ENCODE peak calls at places on chromosomes 1 and 21, in eight cellular contexts. X is dorsolateral prefrontal cortex; C is foreskin fibroblast; Q is heart right ventricle; K is fibroblast of lung; Y is CD4-positive, alpha-beta T cell; T is CD8-positive, alpha-beta T cell; E is GM20000. N is an unnamed sample.

GRCh38 chr21:43292041-43292865 is 123.4 kb downstream of the CRYAA start:
- DNase-seq in Q (no peak), C (no peak), Y (no peak), K (no peak), E (no peak), T (no peak), X (no peak), N (peak; percentile 76)

GRCh38 chr1:213082778-213083445 is 31.9 kb downstream of the RPS6KC1 start:
- DNase-seq in T (no peak), C (no peak), Y (no peak), E (no peak), Q (no peak), X (no peak), K (peak; percentile 11), N (no peak)

GRCh38 chr1:221256773-221257172 is 377.5 kb downstream of the HLX start:
- DNase-seq in E (no peak), C (no peak), Q (no peak), Y (no peak), K (no peak), T (no peak), X (no peak), N (no peak)

GRCh38 chr1:85349224-85349623 is 72.8 kb upstream of the BCL10 start:
- DNase-seq in X (no peak), Y (no peak), Q (no peak), K (no peak), T (no peak), E (no peak), C (no peak), N (no peak)

GRCh38 chr1:26391450-26391849 is 18.9 kb upstream of the ZNF683 start:
- DNase-seq in T (peak; percentile 46), K (peak; percentile 45), Q (no peak), E (peak; percentile 42), C (peak; percentile 45), Y (no peak), X (no peak), N (no peak)

GRCh38 chr1:59020151-59020997 is 236.5 kb upstream of the JUN start:
- DNase-seq in X (no peak), K (peak; percentile 78), Q (peak; percentile 63), E (peak; percentile 73), T (peak; percentile 23), C (peak; percentile 69), Y (peak; percentile 43), N (no peak)

GRCh38 chr1:151534662-151535278 is 5.3 kb upstream of the TUFT1 start:
- DNase-seq in Q (peak; percentile 74), X (peak; percentile 64), E (peak; percentile 80), Y (peak; percentile 81), T (peak; percentile 67), C (peak; percentile 56), K (peak; percentile 53), N (no peak)

GRCh38 chr1:17616731-17617279 is 77.3 kb downstream of the ARHGEF10L start:
- DNase-seq in C (no peak), Y (no peak), X (no peak), Q (no peak), E (no peak), K (no peak), T (no peak), N (no peak)

GRCh38 chr1:155080250-155081228 is 1.9 kb downstream of the EFNA3 start:
- DNase-seq in Q (no peak), C (no peak), X (no peak), Y (no peak), E (peak; percentile 62), T (no peak), K (no peak), N (no peak)

GRCh38 chr1:98400446-98400845 is 261.1 kb upstream of the SNX7 start:
- DNase-seq in Q (no peak), T (no peak), C (no peak), E (no peak), K (no peak), X (no peak), Y (no peak), N (no peak)

GRCh38 chr1:16981269-16981849 is 939 bp upstream of the MFAP2 start:
- DNase-seq in C (peak; percentile 88), T (no peak), E (no peak), Y (no peak), Q (no peak), X (no peak), K (peak; percentile 96), N (no peak)

GRCh38 chr1:162908236-162908635 is 47.3 kb upstream of the CCDC190 start:
- DNase-seq in E (no peak), K (no peak), T (no peak), Q (no peak), Y (no peak), C (no peak), X (no peak), N (no peak)

GRCh38 chr1:25123551-25123950 is 108.8 kb downstream of the SYF2 start:
- DNase-seq in T (no peak), K (peak; percentile 23), C (no peak), X (no peak), Y (no peak), Q (no peak), E (no peak), N (no peak)

GRCh38 chr1:151401125-151401788 is 1.9 kb downstream of the PSMB4 start:
- DNase-seq in X (no peak), Y (no peak), K (peak; percentile 22), Q (no peak), C (no peak), E (no peak), T (no peak), N (no peak)

GRCh38 chr1:152777510-152778137 is 2.7 kb downstream of the LCE1F start:
- DNase-seq in Y (no peak), K (no peak), T (no peak), E (peak; percentile 59), Q (no peak), X (no peak), C (no peak), N (no peak)

GRCh38 chr21:17900281-17900989 is 81.3 kb upstream of the C21orf91 start:
- DNase-seq in E (no peak), Q (peak; percentile 41), X (no peak), T (no peak), K (no peak), Y (no peak), C (no peak), N (no peak)

GRCh38 chr1:76939107-76939816 is 72.0 kb downstream of the ST6GALNAC5 start:
- DNase-seq in T (no peak), K (peak; percentile 82), Q (no peak), X (no peak), C (peak; percentile 58), E (peak; percentile 11), Y (no peak), N (no peak)

GRCh38 chr1:217747156-217747769 is 116.1 kb downstream of the SPATA17 start:
- DNase-seq in T (no peak), Q (no peak), X (no peak), Y (no peak), E (peak; percentile 8), K (peak; percentile 23), C (peak; percentile 4), N (no peak)

GRCh38 chr1:233668146-233668724 is 54.3 kb downstream of the KCNK1 start:
- DNase-seq in K (peak; percentile 2), X (no peak), E (no peak), Q (no peak), Y (no peak), T (no peak), C (peak; percentile 8), N (no peak)

GRCh38 chr21:17491716-17492414 is 21.0 kb upstream of the CXADR start:
- DNase-seq in T (no peak), X (no peak), Q (peak; percentile 13), K (peak; percentile 100), C (peak; percentile 96), Y (no peak), E (no peak), N (no peak)

GRCh38 chr1:21563971-21564370 is 54.7 kb downstream of the ALPL start:
- DNase-seq in T (no peak), Y (no peak), C (no peak), E (no peak), K (no peak), Q (no peak), X (no peak), N (no peak)

GRCh38 chr1:33390550-33390949 is 40.3 kb downstream of the PHC2 start:
- DNase-seq in T (no peak), Y (no peak), C (peak; percentile 77), K (peak; percentile 88), Q (no peak), E (no peak), X (no peak), N (no peak)

GRCh38 chr1:225870883-225871282 is 11.3 kb downstream of the TMEM63A start:
- DNase-seq in K (no peak), C (no peak), X (no peak), Q (no peak), Y (no peak), E (no peak), T (no peak), N (no peak)

DNA sequence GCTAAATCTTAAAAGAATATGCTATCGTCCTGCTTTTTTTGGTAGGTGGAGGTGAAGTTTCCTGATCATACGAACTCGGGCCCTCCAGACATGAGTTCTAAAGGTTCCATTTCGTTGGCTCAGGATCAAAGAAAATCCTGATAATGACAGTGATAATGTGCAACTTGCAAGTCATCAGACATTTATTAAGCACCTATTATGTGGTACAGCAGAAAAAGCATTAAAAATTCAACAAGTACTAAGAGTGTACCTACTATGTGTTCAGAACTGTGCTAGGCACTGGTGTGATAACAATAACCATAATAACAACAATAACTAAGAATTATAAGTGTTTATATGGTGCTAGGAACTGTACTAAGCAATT is 3.9 kb upstream of the IER5 start:
- DNase-seq in K (no peak), T (no peak), C (no peak), Q (no peak), X (no peak), Y (no peak), E (no peak), N (no peak)
- TF ChIP-seq CTCF in K (no peak), T (peak; percentile 8), C (no peak), Q (no peak), X (no peak), Y (no peak), E (no peak), N (peak; percentile 0)

GRCh38 chr1:104636581-104636980 is 886.9 kb downstream of the AMY1C start:
- DNase-seq in T (no peak), Y (no peak), E (peak; percentile 11), Q (no peak), C (no peak), X (no peak), K (no peak), N (no peak)
- TF ChIP-seq CTCF in T (no peak), Y (no peak), E (no peak), Q (no peak), C (no peak), X (no peak), K (no peak), N (peak; percentile 26)

GRCh38 chr1:116934586-116935207 is 25.0 kb downstream of the PTGFRN start:
- DNase-seq in Y (no peak), C (no peak), T (no peak), X (no peak), Q (no peak), K (no peak), E (peak; percentile 45), N (no peak)
- TF ChIP-seq CTCF in Y (peak; percentile 33), C (no peak), T (peak; percentile 32), X (peak; percentile 5), Q (peak; percentile 22), K (no peak), E (peak; percentile 11), N (peak; percentile 58)

DNA sequence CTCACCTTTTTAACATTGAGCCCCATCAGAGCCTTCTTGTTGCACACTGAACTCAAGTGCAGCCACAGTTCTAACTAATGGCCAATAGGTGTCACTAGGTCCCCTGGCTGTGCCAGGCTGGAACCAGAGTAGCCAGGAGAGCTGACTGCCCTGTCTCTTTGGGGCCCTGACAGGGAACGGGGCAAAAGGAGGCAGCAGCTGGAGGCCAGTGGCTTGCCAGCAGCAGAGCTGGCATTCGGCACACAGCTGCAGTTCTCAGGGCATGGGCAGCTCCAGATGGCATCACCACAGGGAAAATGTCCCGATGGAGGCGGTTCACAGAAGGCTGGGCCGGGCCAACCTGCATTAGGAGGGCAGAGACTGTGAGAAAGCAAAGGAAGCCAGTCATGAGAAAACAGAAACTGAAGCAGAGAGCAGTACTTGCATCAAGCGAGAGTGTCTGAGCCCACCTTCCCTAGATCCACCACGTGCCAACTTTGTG is 188.6 kb downstream of the FCRL5 start:
- DNase-seq in Y (no peak), E (peak; percentile 53), T (no peak), C (peak; percentile 31), K (peak; percentile 6), X (no peak), Q (no peak), N (no peak)
- TF ChIP-seq CTCF in Y (no peak), E (peak; percentile 64), T (peak; percentile 15), C (peak; percentile 77), K (peak; percentile 61), X (peak; percentile 16), Q (peak; percentile 42), N (peak; percentile 77)

N was measured in chondrocyte.